ENCODE peak calls at places on chromosomes 5 and 9, in eight cellular contexts. K is neural progenitor cell, J is kidney epithelial cell, I is astrocyte, P is stomach, Q is AG04450, M is cardiac muscle cell, C is adrenal gland. B is an unnamed sample.

GRCh38 chr5:73215891-73216610 is 43.1 kb downstream of the TMEM174 start:
- DNase-seq in K (peak), J (no peak), I (peak), P (peak), Q (peak), M (peak), C (peak), B (no peak)

GRCh38 chr9:33111621-33112020 is 35.1 kb upstream of the SMU1 start:
- DNase-seq in K (no peak), J (no peak), I (no peak), P (no peak), Q (no peak), M (no peak), C (peak), B (no peak)

GRCh38 chr5:111223790-111224560 is at the start of gene CAMK4:
- DNase-seq in K (peak), J (peak), I (peak), P (peak), Q (peak), M (peak), C (peak), B (no peak)

GRCh38 chr5:14914193-14914592 is 42.6 kb upstream of the ANKH start:
- DNase-seq in K (no peak), J (no peak), I (no peak), P (no peak), Q (no peak), M (no peak), C (no peak), B (no peak)

GRCh38 chr9:94175669-94176068 is 83.4 kb upstream of the ZNF169 start:
- DNase-seq in K (no peak), J (no peak), I (peak), P (no peak), Q (no peak), M (peak), C (no peak), B (no peak)

GRCh38 chr9:86043999-86044398 is 55.4 kb downstream of the GOLM1 start:
- DNase-seq in K (peak), J (no peak), I (no peak), P (no peak), Q (no peak), M (no peak), C (no peak), B (no peak)

GRCh38 chr5:157987259-157987658 is 128.3 kb upstream of the CLINT1 start:
- DNase-seq in K (no peak), J (no peak), I (no peak), P (no peak), Q (no peak), M (no peak), C (no peak), B (no peak)

GRCh38 chr9:129894106-129894823 is 59.0 kb downstream of the USP20 start:
- DNase-seq in K (no peak), J (no peak), I (no peak), P (no peak), Q (no peak), M (no peak), C (no peak), B (no peak)

GRCh38 chr9:111876179-111876578 is 20.4 kb upstream of the UGCG start:
- DNase-seq in K (no peak), J (no peak), I (no peak), P (no peak), Q (no peak), M (no peak), C (no peak), B (no peak)
- TF ChIP-seq CTCF in K (no peak), J (no peak), I (no peak), P (no peak), Q (no peak), M (no peak), C (no peak), B (no peak)

DNA sequence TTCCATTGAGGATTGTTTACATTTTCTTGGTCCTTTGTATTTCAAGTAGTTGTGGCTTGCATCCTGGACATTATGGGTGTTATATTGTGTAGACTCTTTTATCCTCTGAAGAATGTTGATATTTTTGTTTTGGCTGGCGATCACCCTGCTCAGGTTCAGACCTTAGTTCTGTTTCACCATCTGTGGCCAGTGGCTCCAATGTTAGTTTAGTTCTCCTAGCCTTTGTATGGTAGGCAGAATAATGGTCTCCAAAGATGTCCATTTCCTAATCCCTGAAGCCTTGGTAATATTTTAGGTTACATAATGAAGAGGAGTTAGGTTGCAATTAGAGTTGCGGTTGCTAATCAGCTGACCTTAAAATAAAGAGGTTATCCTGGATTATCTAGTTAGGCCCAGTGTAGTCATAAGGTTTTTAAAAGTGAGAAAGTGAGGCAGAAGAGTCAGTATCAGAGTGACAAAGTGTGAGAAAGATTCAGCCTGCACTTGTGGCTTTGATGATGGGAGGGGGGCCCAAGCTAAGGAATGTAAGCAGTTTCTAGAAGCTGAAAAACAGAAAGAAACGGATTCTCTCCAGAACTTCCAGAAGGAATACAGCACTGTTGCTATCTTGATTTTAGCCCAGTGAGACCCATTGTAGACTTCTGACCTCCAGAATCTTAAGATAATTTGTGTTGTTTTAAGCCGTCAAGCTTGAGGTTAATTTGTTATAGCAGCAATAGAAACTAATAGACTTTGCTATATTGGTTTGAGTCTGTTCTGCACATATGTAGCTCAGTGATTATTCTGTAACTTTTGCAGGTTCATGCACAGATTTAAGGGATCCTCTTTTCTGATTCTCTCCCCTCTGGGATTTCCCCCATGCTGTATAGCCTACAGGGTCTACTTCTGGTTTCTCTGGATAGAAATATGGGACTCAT is 21.5 kb downstream of the LNPEP start:
- DNase-seq in K (no peak), J (no peak), I (no peak), P (no peak), Q (no peak), M (no peak), C (no peak), B (no peak)
- H3K4me3 ChIP-seq in K (no peak), J (no peak), I (no peak), P (no peak), Q (no peak), M (no peak), C (no peak), B (no peak)

GRCh38 chr5:123089572-123089970 is 530 bp downstream of the PRDM6 start:
- DNase-seq in K (peak), J (no peak), I (no peak), P (no peak), Q (no peak), M (peak), C (no peak), B (no peak)

GRCh38 chr5:123088031-123088805 is 823 bp upstream of the PRDM6 start:
- DNase-seq in K (peak), J (no peak), I (no peak), P (no peak), Q (no peak), M (no peak), C (no peak), B (no peak)

GRCh38 chr5:123085638-123086286 is 3.3 kb upstream of the PRDM6 start:
- DNase-seq in K (no peak), J (no peak), I (no peak), P (no peak), Q (no peak), M (no peak), C (no peak), B (no peak)

GRCh38 chr5:123086376-123087055 is 2.5 kb upstream of the PRDM6 start:
- DNase-seq in K (peak), J (no peak), I (no peak), P (no peak), Q (no peak), M (no peak), C (no peak), B (no peak)

GRCh38 chr5:123087173-123088030 is 1.6 kb upstream of the PRDM6 start:
- DNase-seq in K (peak), J (no peak), I (no peak), P (no peak), Q (no peak), M (no peak), C (no peak), B (no peak)
- TF ChIP-seq CTCF in K (no peak), J (no peak), I (no peak), P (no peak), Q (no peak), M (no peak), C (no peak), B (no peak)

GRCh38 chr5:149358294-149358651 is 427 bp downstream of the PCYOX1L start:
- DNase-seq in K (no peak), J (no peak), I (no peak), P (peak), Q (no peak), M (peak), C (peak), B (no peak)
- H3K4me3 ChIP-seq in K (peak), J (peak), I (peak), P (peak), Q (peak), M (peak), C (peak), B (peak)

DNA sequence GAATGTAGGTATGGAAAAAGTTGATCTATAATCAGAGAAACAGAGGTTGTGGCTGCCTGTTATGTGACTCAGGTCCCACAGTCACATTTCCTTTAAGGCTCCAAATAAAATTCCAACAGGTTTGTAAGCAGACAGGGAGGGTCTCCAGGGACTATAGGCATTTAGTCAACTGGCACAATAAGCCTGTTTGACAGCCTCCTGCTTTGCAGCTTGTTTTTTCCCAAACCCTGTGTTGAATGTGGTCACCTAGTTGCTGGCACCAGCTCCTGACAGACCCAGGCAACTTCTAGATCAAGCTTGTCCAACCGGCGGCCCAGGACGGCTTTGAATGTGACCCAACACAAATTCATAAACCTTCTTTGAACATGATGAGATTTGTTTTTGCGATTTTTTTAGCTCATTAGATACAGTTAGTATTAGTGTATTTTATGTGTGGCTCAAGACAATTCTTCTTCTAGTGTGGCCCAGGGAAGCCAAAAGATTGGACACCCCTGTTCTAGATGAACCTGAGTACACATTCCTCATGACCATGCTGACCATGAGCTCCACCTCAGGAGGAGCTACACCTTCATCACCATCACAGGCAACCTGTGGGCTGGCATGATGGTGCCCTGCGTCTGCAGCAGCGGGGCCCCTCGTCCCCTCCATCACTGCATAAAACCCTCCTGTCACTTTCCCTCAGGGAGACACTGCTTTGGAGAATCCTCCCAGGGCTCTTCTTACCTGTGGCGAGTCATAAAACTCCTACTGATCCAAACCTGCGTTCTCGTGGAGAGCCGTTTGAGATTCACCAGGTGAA is 15.7 kb upstream of the GRHPR start:
- DNase-seq in K (no peak), J (no peak), I (no peak), P (no peak), Q (no peak), M (no peak), C (no peak), B (no peak)
- TF ChIP-seq CTCF in K (no peak), J (no peak), I (no peak), P (no peak), Q (no peak), M (no peak), C (no peak), B (no peak)

DNA sequence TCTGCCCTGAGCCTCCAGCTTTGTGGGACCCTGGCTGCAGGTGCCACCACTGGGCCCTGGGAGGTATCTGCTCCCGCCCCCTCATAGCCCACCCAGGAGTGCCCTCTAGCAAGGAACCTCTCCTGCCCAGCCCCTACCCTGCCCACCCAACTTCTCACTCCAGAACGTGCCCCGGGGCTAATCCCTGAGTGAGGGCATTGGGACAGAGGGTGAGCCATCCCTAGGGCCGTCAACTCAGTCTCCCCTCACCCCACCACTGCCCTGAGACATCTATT is 2.7 kb upstream of the RASGEF1C start:
- DNase-seq in K (no peak), J (no peak), I (no peak), P (no peak), Q (no peak), M (no peak), C (no peak), B (no peak)
- H3K4me3 ChIP-seq in K (no peak), J (no peak), I (no peak), P (no peak), Q (no peak), M (no peak), C (no peak), B (no peak)

GRCh38 chr5:7395432-7396168 is at the start of gene ADCY2:
- DNase-seq in K (no peak), J (no peak), I (no peak), P (no peak), Q (no peak), M (no peak), C (no peak), B (no peak)
- TF ChIP-seq CTCF in K (no peak), J (no peak), I (no peak), P (no peak), Q (no peak), M (no peak), C (no peak), B (no peak)

GRCh38 chr5:112979723-112980122 is 3.1 kb downstream of the DCP2 start:
- DNase-seq in K (no peak), J (no peak), I (no peak), P (no peak), Q (no peak), M (no peak), C (no peak), B (no peak)
- H3K4me3 ChIP-seq in K (peak), J (no peak), I (no peak), P (no peak), Q (peak), M (no peak), C (no peak), B (no peak)

B was measured in LNCaP clone FGC.